ENCODE peak calls at places on chromosomes 3 and 15, in ten cellular contexts. A, E, U, H, F, Y, I, J, G and Z are unnamed samples.

GRCh38 chr15:85531083-85531482 is 150.7 kb downstream of the AKAP13 start:
- DNase-seq in I (peak; percentile 50), F (no peak), H (no peak), A (no peak), J (no peak), U (no peak), E (no peak), G (no peak), Y (peak; percentile 35), Z (no peak)

GRCh38 chr15:61879219-61879618 is 181.0 kb downstream of the VPS13C start:
- DNase-seq in I (no peak), A (no peak), H (no peak), G (no peak), U (no peak), J (no peak), E (no peak), F (no peak), Y (no peak), Z (no peak)

GRCh38 chr3:97719156-97719821 is 45.3 kb upstream of the ARL6 start:
- DNase-seq in F (peak; percentile 79), H (no peak), U (peak; percentile 74), A (peak; percentile 58), Y (peak; percentile 54), G (peak; percentile 52), I (peak; percentile 67), E (peak; percentile 76), J (peak; percentile 70), Z (peak; percentile 34)

GRCh38 chr3:11379238-11379823 is 107.1 kb downstream of the ATG7 start:
- DNase-seq in J (peak; percentile 53), E (peak; percentile 12), F (peak; percentile 21), G (peak; percentile 32), Y (peak; percentile 54), I (peak; percentile 76), H (no peak), A (no peak), U (peak; percentile 84), Z (peak; percentile 28)

GRCh38 chr3:54777141-54777540 is 150.7 kb downstream of the LRTM1 start:
- DNase-seq in E (no peak), U (no peak), J (no peak), G (no peak), Y (no peak), F (no peak), I (no peak), H (no peak), A (no peak), Z (no peak)

GRCh38 chr3:182711261-182711683 is 82.0 kb upstream of the ATP11B start:
- DNase-seq in F (no peak), I (no peak), E (no peak), A (no peak), J (no peak), G (no peak), Y (no peak), H (no peak), U (no peak), Z (no peak)

GRCh38 chr3:133792171-133792763 is 13.3 kb upstream of the SRPRB start:
- DNase-seq in A (no peak), U (peak; percentile 7), G (peak; percentile 39), J (peak; percentile 37), F (no peak), H (no peak), I (peak; percentile 8), Y (no peak), E (no peak), Z (no peak)

GRCh38 chr15:44719293-44719999 is 8.1 kb downstream of the B2M start:
- DNase-seq in H (no peak), I (peak; percentile 65), A (no peak), Y (no peak), J (peak; percentile 49), F (peak; percentile 67), U (peak; percentile 18), G (no peak), E (no peak), Z (peak; percentile 46)

GRCh38 chr3:13075318-13075717 is 2.1 kb upstream of the IQSEC1 start:
- DNase-seq in G (no peak), J (peak; percentile 86), U (no peak), E (no peak), A (no peak), H (no peak), Y (no peak), I (no peak), F (no peak), Z (no peak)

GRCh38 chr3:95120921-95121320 is 1058.1 kb downstream of the NSUN3 start:
- DNase-seq in F (no peak), E (no peak), G (no peak), Y (no peak), J (no peak), U (no peak), A (no peak), H (no peak), I (no peak), Z (no peak)

GRCh38 chr3:14780927-14781507 is 37.7 kb upstream of the FGD5 start:
- DNase-seq in J (peak; percentile 70), Y (peak; percentile 49), G (peak; percentile 74), H (no peak), F (peak; percentile 76), E (peak; percentile 74), A (peak; percentile 68), I (peak; percentile 73), U (peak; percentile 55), Z (peak; percentile 79)
- TF ChIP-seq CTCF in J (peak; percentile 81), Y (peak; percentile 62), G (peak; percentile 88), H (no peak), F (peak; percentile 90), E (peak; percentile 74), A (peak; percentile 65), I (peak; percentile 82), U (peak; percentile 69), Z (peak; percentile 92)

GRCh38 chr3:52069135-52069534 is 12.8 kb upstream of the DUSP7 start:
- DNase-seq in G (no peak), J (no peak), A (no peak), E (no peak), U (no peak), H (no peak), Y (no peak), F (no peak), I (no peak), Z (no peak)

GRCh38 chr3:52068730-52069129 is 12.4 kb upstream of the DUSP7 start:
- DNase-seq in H (no peak), Y (no peak), I (no peak), F (no peak), E (no peak), J (no peak), A (no peak), U (no peak), G (no peak), Z (no peak)

GRCh38 chr3:52070724-52071621 is 14.6 kb upstream of the DUSP7 start:
- DNase-seq in H (no peak), G (no peak), Y (no peak), I (no peak), F (no peak), E (no peak), J (no peak), A (peak; percentile 70), U (no peak), Z (no peak)

GRCh38 chr3:52068055-52068704 is 11.8 kb upstream of the DUSP7 start:
- DNase-seq in U (no peak), E (peak; percentile 71), Y (peak; percentile 58), A (no peak), H (no peak), I (peak; percentile 54), F (no peak), G (no peak), J (no peak), Z (no peak)

DNA sequence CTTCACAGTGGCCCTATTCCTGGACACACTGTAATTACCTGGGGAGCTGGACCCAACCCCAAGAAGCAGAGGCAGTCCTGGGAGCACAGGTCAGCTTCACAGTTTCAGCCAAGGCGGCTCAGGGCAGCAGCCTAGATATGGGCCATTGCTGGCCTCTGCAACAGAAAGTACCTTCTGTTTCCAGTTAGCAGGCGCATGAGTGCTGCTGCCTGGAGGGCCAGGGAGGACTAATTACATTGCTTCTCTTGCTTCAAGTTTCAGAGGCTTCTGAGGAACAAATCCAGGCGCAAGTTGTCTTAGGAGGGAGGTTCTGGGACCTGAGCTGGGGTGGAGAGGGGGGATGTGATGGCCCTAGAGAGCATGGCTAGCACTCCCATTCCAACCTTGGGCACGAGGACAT is 13.5 kb upstream of the DUSP7 start:
- DNase-seq in A (no peak), G (no peak), F (no peak), H (no peak), Y (no peak), I (no peak), J (no peak), E (no peak), U (no peak), Z (no peak)
- TF ChIP-seq CTCF in A (no peak), G (no peak), F (no peak), H (no peak), Y (no peak), I (no peak), J (no peak), E (no peak), U (no peak), Z (no peak)

GRCh38 chr3:152076148-152076547 is 192.6 kb upstream of the MBNL1 start:
- DNase-seq in F (no peak), A (no peak), U (peak; percentile 47), E (no peak), J (no peak), G (no peak), H (no peak), I (no peak), Y (no peak), Z (no peak)
- TF ChIP-seq CTCF in F (no peak), A (no peak), U (peak; percentile 12), E (no peak), J (no peak), G (no peak), H (no peak), I (no peak), Y (no peak), Z (peak; percentile 11)

DNA sequence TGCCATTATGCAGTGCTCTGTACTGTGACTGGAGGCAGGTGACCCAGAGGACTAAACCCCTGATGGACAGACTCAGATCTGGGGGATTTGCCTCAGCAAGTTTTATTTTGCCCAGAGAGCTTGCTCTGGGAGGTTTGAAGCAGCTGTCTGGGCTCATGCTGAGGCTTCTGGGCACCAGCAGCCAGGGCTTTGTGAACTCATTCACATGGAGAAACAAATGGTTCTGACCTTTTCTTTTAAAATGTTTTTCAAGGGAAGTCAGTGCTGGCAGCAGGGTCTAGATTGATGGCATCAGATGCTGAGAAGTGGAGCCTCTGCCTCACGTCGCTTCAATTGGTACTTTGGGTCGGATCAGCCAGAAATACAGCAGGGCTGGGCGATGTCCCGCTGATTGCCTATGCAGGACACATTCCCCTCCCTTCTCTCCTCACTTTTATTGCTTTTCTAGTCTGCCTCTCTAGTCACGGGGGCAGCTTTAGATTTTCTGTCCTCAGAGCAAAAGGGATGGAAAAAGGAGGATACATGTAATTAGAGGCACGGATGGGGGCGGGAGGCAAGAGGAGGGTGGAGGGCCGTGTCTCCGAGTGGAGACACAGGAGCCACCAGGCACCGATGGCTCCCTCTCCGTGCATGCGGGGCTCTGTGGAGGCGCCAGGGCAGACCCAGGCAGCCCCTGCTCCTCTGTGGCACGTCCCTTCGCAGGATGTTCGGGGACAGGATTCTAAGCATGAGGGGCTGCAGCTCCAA is 115.9 kb downstream of the FAM43A start:
- DNase-seq in U (no peak), I (no peak), A (no peak), H (peak; percentile 56), J (no peak), Y (no peak), F (no peak), E (peak; percentile 23), G (no peak), Z (no peak)
- TF ChIP-seq CTCF in U (no peak), I (no peak), A (no peak), H (no peak), J (no peak), Y (no peak), F (no peak), E (no peak), G (no peak), Z (no peak)